ENCODE peak calls at places on chromosome 22, in seven cellular contexts. One of them, this sample, is unnamed.

GRCh38 chr22:37340331-37341262 is 58.3 kb downstream of the CYTH4 start:
- DNase-seq in amniotic stem cell: no peak
- DNase-seq in stimulated activated CD8-positive, alpha-beta memory T cell treated with anti-CD3 and anti-CD28 coated beads, Interleukin-12 subunit alpha, Interleukin-12 subunit beta, amount 100 ng/mL, for 4 hours: no peak
- DNase-seq in head of caudate nucleus: no peak
- DNase-seq in neural crest cell: no peak
- DNase-seq in A172: no peak
- DNase-seq in NCI-H460: no peak
- DNase-seq in this sample: no peak

GRCh38 chr22:41846268-41847002 is 13.5 kb downstream of the SREBF2 start:
- DNase-seq in amniotic stem cell: no peak
- DNase-seq in A172: no peak
- DNase-seq in stimulated activated CD8-positive, alpha-beta memory T cell treated with anti-CD3 and anti-CD28 coated beads, Interleukin-12 subunit alpha, Interleukin-12 subunit beta, amount 100 ng/mL, for 4 hours: no peak
- DNase-seq in NCI-H460: no peak
- DNase-seq in neural crest cell: no peak
- DNase-seq in head of caudate nucleus: no peak
- DNase-seq in this sample: no peak

GRCh38 chr22:25162561-25162960 is 37.1 kb upstream of the CRYBB3 start:
- DNase-seq in A172: no peak
- DNase-seq in head of caudate nucleus: no peak
- DNase-seq in NCI-H460: no peak
- DNase-seq in stimulated activated CD8-positive, alpha-beta memory T cell treated with anti-CD3 and anti-CD28 coated beads, Interleukin-12 subunit alpha, Interleukin-12 subunit beta, amount 100 ng/mL, for 4 hours: no peak
- DNase-seq in neural crest cell: no peak
- DNase-seq in amniotic stem cell: no peak
- DNase-seq in this sample: no peak

GRCh38 chr22:46638601-46639431 is 18.6 kb downstream of the GRAMD4 start:
- DNase-seq in amniotic stem cell: no peak
- DNase-seq in neural crest cell: no peak
- DNase-seq in A172: no peak
- DNase-seq in NCI-H460: no peak
- DNase-seq in stimulated activated CD8-positive, alpha-beta memory T cell treated with anti-CD3 and anti-CD28 coated beads, Interleukin-12 subunit alpha, Interleukin-12 subunit beta, amount 100 ng/mL, for 4 hours: no peak
- DNase-seq in head of caudate nucleus: no peak
- DNase-seq in this sample: no peak

GRCh38 chr22:30312053-30312452 is 14.7 kb downstream of the TBC1D10A start:
- DNase-seq in head of caudate nucleus: no peak
- DNase-seq in amniotic stem cell: peak; percentile 62
- DNase-seq in A172: peak; percentile 93
- DNase-seq in stimulated activated CD8-positive, alpha-beta memory T cell treated with anti-CD3 and anti-CD28 coated beads, Interleukin-12 subunit alpha, Interleukin-12 subunit beta, amount 100 ng/mL, for 4 hours: no peak
- DNase-seq in neural crest cell: no peak
- DNase-seq in NCI-H460: no peak
- DNase-seq in this sample: no peak

GRCh38 chr22:17785185-17786184 is 11.2 kb upstream of the BID start:
- DNase-seq in A172: no peak
- DNase-seq in NCI-H460: peak; percentile 24
- DNase-seq in neural crest cell: no peak
- DNase-seq in head of caudate nucleus: peak; percentile 46
- DNase-seq in amniotic stem cell: no peak
- DNase-seq in stimulated activated CD8-positive, alpha-beta memory T cell treated with anti-CD3 and anti-CD28 coated beads, Interleukin-12 subunit alpha, Interleukin-12 subunit beta, amount 100 ng/mL, for 4 hours: peak; percentile 42
- DNase-seq in this sample: peak; percentile 47

GRCh38 chr22:24768537-24769374 is 5.8 kb downstream of the PIWIL3 start:
- DNase-seq in amniotic stem cell: peak; percentile 67
- DNase-seq in neural crest cell: peak; percentile 51
- DNase-seq in stimulated activated CD8-positive, alpha-beta memory T cell treated with anti-CD3 and anti-CD28 coated beads, Interleukin-12 subunit alpha, Interleukin-12 subunit beta, amount 100 ng/mL, for 4 hours: no peak
- DNase-seq in A172: peak; percentile 52
- DNase-seq in head of caudate nucleus: peak; percentile 50
- DNase-seq in NCI-H460: peak; percentile 52
- DNase-seq in this sample: no peak

GRCh38 chr22:19361501-19362103 is 69.9 kb downstream of the HIRA start:
- DNase-seq in head of caudate nucleus: no peak
- DNase-seq in neural crest cell: no peak
- DNase-seq in A172: no peak
- DNase-seq in amniotic stem cell: no peak
- DNase-seq in stimulated activated CD8-positive, alpha-beta memory T cell treated with anti-CD3 and anti-CD28 coated beads, Interleukin-12 subunit alpha, Interleukin-12 subunit beta, amount 100 ng/mL, for 4 hours: no peak
- DNase-seq in NCI-H460: no peak
- DNase-seq in this sample: no peak

GRCh38 chr22:19446603-19447387 is 716 bp downstream of the C22orf39 start:
- DNase-seq in neural crest cell: peak; percentile 9
- DNase-seq in NCI-H460: no peak
- DNase-seq in A172: no peak
- DNase-seq in amniotic stem cell: no peak
- DNase-seq in stimulated activated CD8-positive, alpha-beta memory T cell treated with anti-CD3 and anti-CD28 coated beads, Interleukin-12 subunit alpha, Interleukin-12 subunit beta, amount 100 ng/mL, for 4 hours: no peak
- DNase-seq in head of caudate nucleus: no peak
- DNase-seq in this sample: no peak

GRCh38 chr22:26756675-26757293 is 99.4 kb downstream of the MIAT start:
- DNase-seq in amniotic stem cell: no peak
- DNase-seq in stimulated activated CD8-positive, alpha-beta memory T cell treated with anti-CD3 and anti-CD28 coated beads, Interleukin-12 subunit alpha, Interleukin-12 subunit beta, amount 100 ng/mL, for 4 hours: no peak
- DNase-seq in neural crest cell: peak; percentile 69
- DNase-seq in head of caudate nucleus: peak; percentile 70
- DNase-seq in NCI-H460: peak; percentile 28
- DNase-seq in A172: peak; percentile 41
- DNase-seq in this sample: no peak

GRCh38 chr22:26891431-26891830 is 234.0 kb downstream of the MIAT start:
- DNase-seq in A172: peak; percentile 25
- DNase-seq in neural crest cell: no peak
- DNase-seq in amniotic stem cell: no peak
- DNase-seq in NCI-H460: no peak
- DNase-seq in head of caudate nucleus: no peak
- DNase-seq in stimulated activated CD8-positive, alpha-beta memory T cell treated with anti-CD3 and anti-CD28 coated beads, Interleukin-12 subunit alpha, Interleukin-12 subunit beta, amount 100 ng/mL, for 4 hours: no peak
- DNase-seq in this sample: no peak

GRCh38 chr22:20243545-20244249 is 24.4 kb downstream of the RTN4R start:
- DNase-seq in NCI-H460: peak; percentile 18
- DNase-seq in stimulated activated CD8-positive, alpha-beta memory T cell treated with anti-CD3 and anti-CD28 coated beads, Interleukin-12 subunit alpha, Interleukin-12 subunit beta, amount 100 ng/mL, for 4 hours: no peak
- DNase-seq in amniotic stem cell: no peak
- DNase-seq in A172: peak; percentile 67
- DNase-seq in head of caudate nucleus: peak; percentile 81
- DNase-seq in neural crest cell: no peak
- DNase-seq in this sample: no peak

GRCh38 chr22:17199131-17199731 is 20.0 kb downstream of the ADA2 start:
- DNase-seq in amniotic stem cell: no peak
- DNase-seq in stimulated activated CD8-positive, alpha-beta memory T cell treated with anti-CD3 and anti-CD28 coated beads, Interleukin-12 subunit alpha, Interleukin-12 subunit beta, amount 100 ng/mL, for 4 hours: no peak
- DNase-seq in head of caudate nucleus: no peak
- DNase-seq in neural crest cell: peak; percentile 57
- DNase-seq in A172: no peak
- DNase-seq in NCI-H460: no peak
- DNase-seq in this sample: no peak

GRCh38 chr22:44894321-44894720 is 115.5 kb downstream of the PHF21B start:
- DNase-seq in NCI-H460: no peak
- DNase-seq in head of caudate nucleus: no peak
- DNase-seq in A172: no peak
- DNase-seq in neural crest cell: no peak
- DNase-seq in amniotic stem cell: no peak
- DNase-seq in stimulated activated CD8-positive, alpha-beta memory T cell treated with anti-CD3 and anti-CD28 coated beads, Interleukin-12 subunit alpha, Interleukin-12 subunit beta, amount 100 ng/mL, for 4 hours: no peak
- DNase-seq in this sample: no peak

GRCh38 chr22:41976961-41977566 is 7.8 kb downstream of the SEPTIN3 start:
- DNase-seq in NCI-H460: no peak
- DNase-seq in stimulated activated CD8-positive, alpha-beta memory T cell treated with anti-CD3 and anti-CD28 coated beads, Interleukin-12 subunit alpha, Interleukin-12 subunit beta, amount 100 ng/mL, for 4 hours: no peak
- DNase-seq in amniotic stem cell: no peak
- DNase-seq in head of caudate nucleus: no peak
- DNase-seq in A172: no peak
- DNase-seq in neural crest cell: no peak
- DNase-seq in this sample: no peak

GRCh38 chr22:27825174-27825573 is 23.6 kb upstream of the MN1 start:
- DNase-seq in NCI-H460: no peak
- DNase-seq in stimulated activated CD8-positive, alpha-beta memory T cell treated with anti-CD3 and anti-CD28 coated beads, Interleukin-12 subunit alpha, Interleukin-12 subunit beta, amount 100 ng/mL, for 4 hours: no peak
- DNase-seq in amniotic stem cell: no peak
- DNase-seq in A172: no peak
- DNase-seq in neural crest cell: peak; percentile 31
- DNase-seq in head of caudate nucleus: no peak
- DNase-seq in this sample: no peak

GRCh38 chr22:27984723-27985122 is 65.7 kb upstream of the PITPNB start:
- DNase-seq in amniotic stem cell: no peak
- DNase-seq in NCI-H460: no peak
- DNase-seq in stimulated activated CD8-positive, alpha-beta memory T cell treated with anti-CD3 and anti-CD28 coated beads, Interleukin-12 subunit alpha, Interleukin-12 subunit beta, amount 100 ng/mL, for 4 hours: no peak
- DNase-seq in head of caudate nucleus: peak; percentile 5
- DNase-seq in neural crest cell: no peak
- DNase-seq in A172: no peak
- DNase-seq in this sample: no peak

GRCh38 chr22:31956360-31956759 is 12.0 kb downstream of the YWHAH start:
- DNase-seq in amniotic stem cell: no peak
- DNase-seq in head of caudate nucleus: no peak
- DNase-seq in NCI-H460: no peak
- DNase-seq in stimulated activated CD8-positive, alpha-beta memory T cell treated with anti-CD3 and anti-CD28 coated beads, Interleukin-12 subunit alpha, Interleukin-12 subunit beta, amount 100 ng/mL, for 4 hours: no peak
- DNase-seq in neural crest cell: no peak
- DNase-seq in A172: no peak
- DNase-seq in this sample: no peak

GRCh38 chr22:24159650-24160049 is 21.6 kb upstream of the SUSD2 start:
- DNase-seq in amniotic stem cell: no peak
- DNase-seq in head of caudate nucleus: no peak
- DNase-seq in stimulated activated CD8-positive, alpha-beta memory T cell treated with anti-CD3 and anti-CD28 coated beads, Interleukin-12 subunit alpha, Interleukin-12 subunit beta, amount 100 ng/mL, for 4 hours: no peak
- DNase-seq in NCI-H460: no peak
- DNase-seq in A172: no peak
- DNase-seq in neural crest cell: no peak
- DNase-seq in this sample: no peak

GRCh38 chr22:39396156-39396796 is 3.3 kb upstream of the TAB1 start:
- DNase-seq in NCI-H460: no peak
- DNase-seq in stimulated activated CD8-positive, alpha-beta memory T cell treated with anti-CD3 and anti-CD28 coated beads, Interleukin-12 subunit alpha, Interleukin-12 subunit beta, amount 100 ng/mL, for 4 hours: no peak
- DNase-seq in neural crest cell: no peak
- DNase-seq in A172: no peak
- DNase-seq in head of caudate nucleus: no peak
- DNase-seq in amniotic stem cell: no peak
- DNase-seq in this sample: no peak

GRCh38 chr22:27045103-27045940 is 387.9 kb downstream of the MIAT start:
- DNase-seq in amniotic stem cell: no peak
- DNase-seq in stimulated activated CD8-positive, alpha-beta memory T cell treated with anti-CD3 and anti-CD28 coated beads, Interleukin-12 subunit alpha, Interleukin-12 subunit beta, amount 100 ng/mL, for 4 hours: no peak
- DNase-seq in NCI-H460: peak; percentile 1
- DNase-seq in head of caudate nucleus: no peak
- DNase-seq in A172: peak; percentile 73
- DNase-seq in neural crest cell: no peak
- DNase-seq in this sample: no peak

GRCh38 chr22:25956801-25957200 is 212.5 kb upstream of the SEZ6L start:
- DNase-seq in head of caudate nucleus: no peak
- DNase-seq in stimulated activated CD8-positive, alpha-beta memory T cell treated with anti-CD3 and anti-CD28 coated beads, Interleukin-12 subunit alpha, Interleukin-12 subunit beta, amount 100 ng/mL, for 4 hours: no peak
- DNase-seq in amniotic stem cell: no peak
- DNase-seq in NCI-H460: no peak
- DNase-seq in A172: no peak
- DNase-seq in neural crest cell: no peak
- DNase-seq in this sample: no peak

GRCh38 chr22:43066134-43066533 is 23.1 kb downstream of the TTLL1 start:
- DNase-seq in head of caudate nucleus: no peak
- DNase-seq in stimulated activated CD8-positive, alpha-beta memory T cell treated with anti-CD3 and anti-CD28 coated beads, Interleukin-12 subunit alpha, Interleukin-12 subunit beta, amount 100 ng/mL, for 4 hours: no peak
- DNase-seq in neural crest cell: no peak
- DNase-seq in NCI-H460: no peak
- DNase-seq in A172: no peak
- DNase-seq in amniotic stem cell: no peak
- DNase-seq in this sample: no peak